ENCODE peak calls at places on chromosomes 4 and X, in four cellular contexts. One of them, this sample, is unnamed.

GRCh38 chr4:169268951-169269781 is 1.6 kb downstream of the SH3RF1 start:
- DNase-seq in heart right ventricle: no peak
- DNase-seq in PC-3: peak; percentile 74
- DNase-seq in HFFc6: peak; percentile 89
- DNase-seq in this sample: peak; percentile 91

GRCh38 chrX:153722704-153723350 is 1.4 kb downstream of the BCAP31 start:
- DNase-seq in heart right ventricle: no peak
- DNase-seq in PC-3: peak; percentile 74
- DNase-seq in HFFc6: no peak
- DNase-seq in this sample: no peak

GRCh38 chr4:83082777-83083176 is 31.8 kb downstream of the PLAC8 start:
- DNase-seq in heart right ventricle: no peak
- DNase-seq in PC-3: peak; percentile 72
- DNase-seq in HFFc6: peak; percentile 35
- DNase-seq in this sample: no peak

GRCh38 chr4:47704693-47705325 is 133.1 kb downstream of the CORIN start:
- DNase-seq in heart right ventricle: peak; percentile 38
- DNase-seq in PC-3: peak; percentile 38
- DNase-seq in HFFc6: peak; percentile 6
- DNase-seq in this sample: peak; percentile 38

GRCh38 chr4:185534850-185535761 is at the start of gene PDLIM3:
- DNase-seq in heart right ventricle: peak; percentile 72
- DNase-seq in PC-3: no peak
- DNase-seq in HFFc6: no peak
- DNase-seq in this sample: peak; percentile 75

GRCh38 chr4:182126567-182126966 is 116.6 kb upstream of the TENM3 start:
- DNase-seq in heart right ventricle: no peak
- DNase-seq in PC-3: no peak
- DNase-seq in HFFc6: peak; percentile 39
- DNase-seq in this sample: no peak

GRCh38 chrX:110056419-110056818 is 53.5 kb downstream of the TMEM164 start:
- DNase-seq in heart right ventricle: no peak
- DNase-seq in PC-3: no peak
- DNase-seq in HFFc6: no peak
- DNase-seq in this sample: no peak

GRCh38 chr4:97770222-97770621 is 373.1 kb downstream of the STPG2 start:
- DNase-seq in heart right ventricle: no peak
- DNase-seq in PC-3: no peak
- DNase-seq in HFFc6: no peak
- DNase-seq in this sample: peak; percentile 14

GRCh38 chrX:19660604-19661003 is 145.3 kb upstream of the MAP3K15 start:
- DNase-seq in heart right ventricle: no peak
- DNase-seq in PC-3: no peak
- DNase-seq in HFFc6: no peak
- DNase-seq in this sample: peak; percentile 48

GRCh38 chrX:150052226-150052625 is 113.9 kb upstream of the EOLA2 start:
- DNase-seq in heart right ventricle: no peak
- DNase-seq in PC-3: peak; percentile 20
- DNase-seq in HFFc6: no peak
- DNase-seq in this sample: no peak

GRCh38 chr4:6011686-6012085 is 6.5 kb downstream of the C4orf50 start:
- DNase-seq in heart right ventricle: peak; percentile 9
- DNase-seq in PC-3: no peak
- DNase-seq in HFFc6: no peak
- DNase-seq in this sample: no peak

GRCh38 chrX:72107320-72107719 is 24.4 kb downstream of the RTL5 start:
- DNase-seq in heart right ventricle: no peak
- DNase-seq in PC-3: peak; percentile 52
- DNase-seq in HFFc6: peak; percentile 43
- DNase-seq in this sample: peak; percentile 28

GRCh38 chr4:38531126-38531737 is 132.8 kb upstream of the KLF3 start:
- DNase-seq in heart right ventricle: no peak
- DNase-seq in PC-3: no peak
- DNase-seq in HFFc6: no peak
- DNase-seq in this sample: peak; percentile 10

GRCh38 chrX:101009086-101009485 is 39.6 kb downstream of the ARL13A start:
- DNase-seq in heart right ventricle: no peak
- DNase-seq in PC-3: no peak
- DNase-seq in HFFc6: peak; percentile 7
- DNase-seq in this sample: no peak

GRCh38 chr4:120916937-120917336 is 5.6 kb downstream of the PRDM5 start:
- DNase-seq in heart right ventricle: no peak
- DNase-seq in PC-3: no peak
- DNase-seq in HFFc6: no peak
- DNase-seq in this sample: no peak

GRCh38 chrX:109840585-109840984 is 107.5 kb upstream of the ACSL4 start:
- DNase-seq in heart right ventricle: peak; percentile 37
- DNase-seq in PC-3: peak; percentile 81
- DNase-seq in HFFc6: peak; percentile 75
- DNase-seq in this sample: peak; percentile 97

GRCh38 chr4:30721353-30722091 is 1.4 kb downstream of the PCDH7 start:
- DNase-seq in heart right ventricle: peak; percentile 7
- DNase-seq in PC-3: peak; percentile 14
- DNase-seq in HFFc6: no peak
- DNase-seq in this sample: peak; percentile 39

GRCh38 chr4:179415842-179416223 is 1973.6 kb upstream of the AGA start:
- DNase-seq in heart right ventricle: no peak
- DNase-seq in PC-3: peak; percentile 52
- DNase-seq in HFFc6: no peak
- DNase-seq in this sample: no peak

GRCh38 chr4:39637572-39638357 is 900 bp downstream of the SMIM14 start:
- DNase-seq in heart right ventricle: peak; percentile 53
- DNase-seq in PC-3: peak; percentile 56
- DNase-seq in HFFc6: peak; percentile 50
- DNase-seq in this sample: peak; percentile 69

GRCh38 chr4:150173854-150174398 is 95.7 kb downstream of the DCLK2 start:
- DNase-seq in heart right ventricle: peak; percentile 38
- DNase-seq in PC-3: no peak
- DNase-seq in HFFc6: no peak
- DNase-seq in this sample: peak; percentile 65

GRCh38 chrX:111823068-111823467 is 52.9 kb upstream of the TRPC5OS start:
- DNase-seq in heart right ventricle: no peak
- DNase-seq in PC-3: peak; percentile 9
- DNase-seq in HFFc6: no peak
- DNase-seq in this sample: no peak

GRCh38 chrX:6813836-6814370 is 279.0 kb upstream of the VCX3A start:
- DNase-seq in heart right ventricle: no peak
- DNase-seq in PC-3: no peak
- DNase-seq in HFFc6: no peak
- DNase-seq in this sample: no peak

GRCh38 chr4:21327976-21328700 is 620.4 kb downstream of the KCNIP4 start:
- DNase-seq in heart right ventricle: no peak
- DNase-seq in PC-3: no peak
- DNase-seq in HFFc6: no peak
- DNase-seq in this sample: no peak

GRCh38 chr4:186726440-186727148 is 2.9 kb upstream of the FAT1 start:
- DNase-seq in heart right ventricle: peak; percentile 59
- DNase-seq in PC-3: peak; percentile 68
- DNase-seq in HFFc6: peak; percentile 69
- DNase-seq in this sample: peak; percentile 79

GRCh38 chr4:167428172-167428571 is 193.9 kb upstream of the SPOCK3 start:
- DNase-seq in heart right ventricle: no peak
- DNase-seq in PC-3: no peak
- DNase-seq in HFFc6: no peak
- DNase-seq in this sample: peak; percentile 11

GRCh38 chrX:13305091-13305490 is 14.8 kb downstream of the ATXN3L start:
- DNase-seq in heart right ventricle: no peak
- DNase-seq in PC-3: no peak
- DNase-seq in HFFc6: no peak
- DNase-seq in this sample: no peak

GRCh38 chr4:38382492-38382891 is 281.5 kb upstream of the KLF3 start:
- DNase-seq in heart right ventricle: no peak
- DNase-seq in PC-3: no peak
- DNase-seq in HFFc6: no peak
- DNase-seq in this sample: no peak

GRCh38 chr4:24770111-24770584 is 25.2 kb upstream of the SOD3 start:
- DNase-seq in heart right ventricle: no peak
- DNase-seq in PC-3: peak; percentile 76
- DNase-seq in HFFc6: peak; percentile 64
- DNase-seq in this sample: peak; percentile 60

DNA sequence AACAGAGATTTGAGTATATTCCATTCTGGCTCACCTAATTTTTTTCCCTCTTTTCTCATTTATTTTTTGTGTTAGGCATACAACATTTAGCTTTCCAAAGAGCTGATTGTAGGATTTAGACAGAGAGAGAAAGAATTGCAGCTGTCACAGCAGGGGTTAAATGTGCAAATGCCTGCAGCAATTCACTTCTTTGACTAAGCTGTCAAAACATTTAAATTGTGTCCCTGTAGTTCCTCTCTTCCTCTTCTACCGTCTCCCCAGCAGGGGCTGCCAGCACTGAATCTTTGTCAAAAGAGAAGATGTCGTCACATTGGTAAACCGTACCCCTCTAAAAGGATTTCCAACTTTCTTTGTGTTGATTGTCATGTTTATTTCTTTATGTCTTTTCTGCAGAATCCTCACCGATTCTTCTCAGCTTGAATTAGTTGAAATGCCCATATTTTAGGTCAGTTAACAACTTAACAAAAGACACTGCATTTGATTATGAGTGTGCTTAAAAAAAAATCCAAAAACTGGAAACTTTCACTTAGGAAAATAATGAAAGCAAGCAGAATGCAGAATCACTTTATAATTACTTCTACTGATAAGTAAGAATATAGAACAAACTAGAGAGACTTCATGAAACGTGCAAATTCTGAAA is 111.1 kb upstream of the PTPN13 start:
- DNase-seq in heart right ventricle: no peak
- DNase-seq in PC-3: peak; percentile 6
- DNase-seq in HFFc6: no peak
- DNase-seq in this sample: no peak
- TF ChIP-seq CTCF in heart right ventricle: no peak
- TF ChIP-seq CTCF in PC-3: peak; percentile 20
- TF ChIP-seq CTCF in HFFc6: peak; percentile 48
- TF ChIP-seq CTCF in this sample: peak; percentile 42

DNA sequence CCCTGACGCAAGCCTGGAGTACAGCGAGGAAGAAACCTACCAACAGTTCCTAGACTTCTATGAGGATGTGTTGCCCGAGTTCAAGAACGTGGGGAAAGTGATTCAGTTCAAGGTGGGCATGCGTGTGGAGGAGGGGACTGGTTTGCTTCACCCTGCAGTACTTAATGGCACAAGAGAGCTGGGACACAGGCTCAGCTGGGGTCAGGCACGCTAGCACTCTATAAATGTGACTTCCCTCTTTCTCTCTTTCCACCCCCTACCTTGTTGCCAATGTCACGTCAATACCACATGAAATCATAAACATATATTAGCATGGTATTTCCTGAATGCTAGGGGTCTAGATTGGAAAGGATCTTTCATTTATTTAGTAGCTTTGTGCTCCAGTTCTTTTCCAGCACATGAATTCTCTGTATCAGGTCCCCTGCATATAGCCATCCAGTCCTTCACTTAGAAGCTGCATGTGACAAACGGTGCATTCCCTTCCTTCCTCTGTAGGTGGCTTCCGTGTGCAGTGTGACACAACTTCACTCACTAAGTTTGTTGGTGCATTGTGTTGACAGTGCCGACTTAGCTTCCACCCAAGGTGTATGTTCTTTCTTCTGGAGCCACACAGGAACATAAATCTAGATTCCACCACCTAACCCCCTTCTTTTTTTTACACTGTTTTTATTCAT is 25.6 kb downstream of the ZRSR2 start:
- DNase-seq in heart right ventricle: no peak
- DNase-seq in PC-3: peak; percentile 50
- DNase-seq in HFFc6: no peak
- DNase-seq in this sample: peak; percentile 31
- TF ChIP-seq CTCF in heart right ventricle: peak; percentile 32
- TF ChIP-seq CTCF in PC-3: peak; percentile 59
- TF ChIP-seq CTCF in HFFc6: peak; percentile 49
- TF ChIP-seq CTCF in this sample: peak; percentile 23

GRCh38 chrX:135194684-135195083 is 23.5 kb upstream of the CT55 start:
- DNase-seq in heart right ventricle: no peak
- DNase-seq in PC-3: no peak
- DNase-seq in HFFc6: no peak
- DNase-seq in this sample: no peak

DNA sequence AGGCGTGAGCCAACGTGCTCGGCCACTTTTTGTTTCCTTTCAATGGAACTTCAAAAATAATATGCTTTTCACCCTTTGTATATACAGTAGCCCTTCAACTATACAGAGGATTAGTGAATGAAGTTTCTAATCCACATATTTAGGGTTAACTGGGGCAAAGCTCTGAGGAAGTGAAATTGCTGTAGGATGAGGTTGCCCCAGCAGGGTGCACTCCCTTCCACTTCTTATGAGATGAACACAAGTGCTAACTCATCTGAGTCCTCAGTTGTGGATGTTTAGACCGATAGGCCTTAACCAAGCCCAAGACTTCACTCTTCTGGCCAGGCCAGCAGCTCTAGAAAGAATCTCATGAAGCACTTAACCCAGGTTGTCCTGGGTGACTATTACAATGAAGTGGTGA is 29.1 kb upstream of the CT55 start:
- DNase-seq in heart right ventricle: no peak
- DNase-seq in PC-3: no peak
- DNase-seq in HFFc6: no peak
- DNase-seq in this sample: no peak
- TF ChIP-seq CTCF in heart right ventricle: no peak
- TF ChIP-seq CTCF in PC-3: no peak
- TF ChIP-seq CTCF in HFFc6: no peak
- TF ChIP-seq CTCF in this sample: no peak

DNA sequence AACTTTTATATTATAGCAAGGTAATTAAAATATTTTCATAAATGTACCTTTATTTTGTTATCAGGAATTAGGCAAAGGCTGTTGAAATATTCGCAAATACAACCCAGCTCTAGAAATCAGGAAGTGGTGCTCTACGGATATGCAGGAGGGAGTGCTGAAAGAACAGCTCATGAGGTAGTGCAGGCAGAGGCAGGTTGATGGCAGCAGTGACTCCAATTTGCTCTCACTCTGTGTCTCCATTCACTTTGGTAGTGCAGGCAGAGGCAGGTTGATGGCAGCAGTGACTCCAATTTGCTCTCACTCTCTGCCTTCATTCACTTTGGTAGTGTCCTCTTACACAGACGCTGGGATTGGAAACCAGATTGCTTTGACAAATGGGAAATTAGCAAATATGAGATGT is 277.9 kb downstream of the TRIML1 start:
- DNase-seq in heart right ventricle: no peak
- DNase-seq in PC-3: peak; percentile 8
- DNase-seq in HFFc6: no peak
- DNase-seq in this sample: no peak
- TF ChIP-seq CTCF in heart right ventricle: no peak
- TF ChIP-seq CTCF in PC-3: no peak
- TF ChIP-seq CTCF in HFFc6: no peak
- TF ChIP-seq CTCF in this sample: no peak

GRCh38 chr4:165343353-165344191 is 16.1 kb downstream of the MSMO1 start:
- DNase-seq in heart right ventricle: no peak
- DNase-seq in PC-3: peak; percentile 55
- DNase-seq in HFFc6: no peak
- DNase-seq in this sample: no peak
- TF ChIP-seq CTCF in heart right ventricle: peak; percentile 35
- TF ChIP-seq CTCF in PC-3: peak; percentile 70
- TF ChIP-seq CTCF in HFFc6: peak; percentile 55
- TF ChIP-seq CTCF in this sample: peak; percentile 21

DNA sequence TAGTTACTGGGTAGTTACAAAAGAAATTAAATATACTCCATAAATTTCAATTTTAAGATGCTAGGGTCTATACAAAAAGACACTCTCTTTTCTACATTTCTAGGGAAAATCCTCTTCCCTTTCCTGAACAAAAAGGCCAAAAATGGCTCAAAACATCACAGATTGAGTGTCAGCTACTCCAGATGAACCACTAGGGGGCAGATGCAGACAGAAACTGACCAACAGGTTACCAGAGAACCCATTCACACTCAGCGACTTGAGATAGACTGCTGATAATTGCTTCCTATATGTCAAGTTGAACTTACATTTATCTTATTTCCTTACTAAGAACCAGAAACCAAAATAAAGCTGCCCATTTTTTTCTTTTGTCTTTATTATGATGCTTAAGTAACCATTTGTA is 83.4 kb upstream of the MID1IP1 start:
- DNase-seq in heart right ventricle: no peak
- DNase-seq in PC-3: peak; percentile 46
- DNase-seq in HFFc6: peak; percentile 2
- DNase-seq in this sample: peak; percentile 22
- TF ChIP-seq CTCF in heart right ventricle: peak; percentile 48
- TF ChIP-seq CTCF in PC-3: peak; percentile 69
- TF ChIP-seq CTCF in HFFc6: peak; percentile 74
- TF ChIP-seq CTCF in this sample: peak; percentile 52